ENCODE peak calls at places on chromosome 11, in ten cellular contexts. E is activated T-cell treated with anti-CD3 and anti-CD28 coated beads for 1 hour; V is GM20000; C is endodermal cell; A is stimulated activated naive CD4-positive, alpha-beta T cell; L is Ammon's horn; M is T1000; Q is WTC11; Z is T-helper 1 cell; I is neural progenitor cell. O is an unnamed sample.

GRCh38 chr11:11016943-11017342 is 159.1 kb upstream of the ZBED5 start:
- DNase-seq in E (no peak), V (no peak), C (no peak), A (no peak), L (no peak), M (no peak), Q (no peak), Z (no peak), I (no peak), O (no peak)

GRCh38 chr11:126162286-126163030 is 49.0 kb downstream of the RPUSD4 start:
- DNase-seq in E (no peak), V (no peak), C (no peak), A (no peak), L (no peak), M (no peak), Q (no peak), Z (no peak), I (no peak), O (peak)

GRCh38 chr11:1952806-1953482 is 5.8 kb downstream of the MRPL23 start:
- DNase-seq in E (no peak), V (no peak), C (no peak), A (no peak), L (no peak), M (no peak), Q (no peak), Z (no peak), I (no peak), O (no peak)

GRCh38 chr11:73201249-73201648 is 16.8 kb upstream of the P2RY2 start:
- DNase-seq in E (no peak), V (no peak), C (peak), A (no peak), L (no peak), M (no peak), Q (peak), Z (no peak), I (no peak), O (peak)

GRCh38 chr11:75938543-75938942 is 123.5 kb downstream of the UVRAG start:
- DNase-seq in E (no peak), V (no peak), C (no peak), A (no peak), L (no peak), M (no peak), Q (no peak), Z (no peak), I (no peak), O (no peak)

GRCh38 chr11:46353706-46354105 is 6.4 kb downstream of the DGKZ start:
- DNase-seq in E (no peak), V (no peak), C (no peak), A (no peak), L (peak), M (no peak), Q (no peak), Z (no peak), I (no peak), O (no peak)

GRCh38 chr11:79304599-79305212 is 136.1 kb downstream of the TENM4 start:
- DNase-seq in E (no peak), V (peak), C (no peak), A (no peak), L (peak), M (no peak), Q (no peak), Z (no peak), I (no peak), O (no peak)

GRCh38 chr11:82987997-82988396 is 83.7 kb downstream of the RAB30 start:
- DNase-seq in E (no peak), V (no peak), C (no peak), A (no peak), L (no peak), M (no peak), Q (no peak), Z (no peak), I (no peak), O (no peak)

GRCh38 chr11:4704054-4704789 is at the start of gene MMP26:
- DNase-seq in E (no peak), V (no peak), C (peak), A (no peak), L (no peak), M (no peak), Q (peak), Z (no peak), I (peak), O (peak)

GRCh38 chr11:26806209-26806608 is 84.3 kb upstream of the SLC5A12 start:
- DNase-seq in E (no peak), V (no peak), C (no peak), A (no peak), L (no peak), M (no peak), Q (no peak), Z (no peak), I (no peak), O (no peak)